ENCODE peak calls at places on chromosomes 16 and 17, in seven cellular contexts. One of them, this sample, is unnamed.

GRCh38 chr16:85387171-85387507 is 226.0 kb upstream of the GSE1 start:
- DNase-seq in kidney tubule cell: no peak
- DNase-seq in foreskin fibroblast: no peak
- DNase-seq in ecto neural progenitor cell: no peak
- DNase-seq in ureter: peak; percentile 31
- DNase-seq in heart left ventricle: no peak
- DNase-seq in DMS79: no peak
- DNase-seq in this sample: no peak

GRCh38 chr16:57165923-57166322 is 19.9 kb downstream of the PSME3IP1 start:
- DNase-seq in heart left ventricle: no peak
- DNase-seq in DMS79: peak; percentile 39
- DNase-seq in ureter: no peak
- DNase-seq in kidney tubule cell: no peak
- DNase-seq in foreskin fibroblast: peak; percentile 68
- DNase-seq in ecto neural progenitor cell: no peak
- DNase-seq in this sample: no peak

GRCh38 chr17:73998246-73999220 is 204.9 kb upstream of the RPL38 start:
- DNase-seq in DMS79: no peak
- DNase-seq in foreskin fibroblast: no peak
- DNase-seq in heart left ventricle: peak; percentile 46
- DNase-seq in ureter: peak; percentile 66
- DNase-seq in ecto neural progenitor cell: peak; percentile 81
- DNase-seq in kidney tubule cell: peak; percentile 52
- DNase-seq in this sample: no peak

GRCh38 chr17:3639981-3640596 is 3.5 kb downstream of the CTNS start:
- DNase-seq in DMS79: no peak
- DNase-seq in foreskin fibroblast: peak; percentile 49
- DNase-seq in kidney tubule cell: no peak
- DNase-seq in ecto neural progenitor cell: no peak
- DNase-seq in ureter: no peak
- DNase-seq in heart left ventricle: no peak
- DNase-seq in this sample: no peak

GRCh38 chr17:7589204-7589868 is 558 bp downstream of the SOX15 start:
- DNase-seq in foreskin fibroblast: peak; percentile 80
- DNase-seq in kidney tubule cell: peak; percentile 81
- DNase-seq in heart left ventricle: peak; percentile 91
- DNase-seq in ureter: peak; percentile 87
- DNase-seq in DMS79: no peak
- DNase-seq in ecto neural progenitor cell: peak; percentile 94
- DNase-seq in this sample: no peak

GRCh38 chr16:57966986-57967385 is 3.9 kb downstream of the CNGB1 start:
- DNase-seq in foreskin fibroblast: no peak
- DNase-seq in kidney tubule cell: no peak
- DNase-seq in ureter: no peak
- DNase-seq in heart left ventricle: no peak
- DNase-seq in DMS79: no peak
- DNase-seq in ecto neural progenitor cell: no peak
- DNase-seq in this sample: no peak

GRCh38 chr16:25256821-25257503 is 683 bp downstream of the ZKSCAN2 start:
- DNase-seq in ecto neural progenitor cell: no peak
- DNase-seq in heart left ventricle: no peak
- DNase-seq in ureter: no peak
- DNase-seq in kidney tubule cell: no peak
- DNase-seq in DMS79: no peak
- DNase-seq in foreskin fibroblast: no peak
- DNase-seq in this sample: no peak

GRCh38 chr17:32854177-32854576 is 22.7 kb downstream of the MYO1D start:
- DNase-seq in kidney tubule cell: peak; percentile 58
- DNase-seq in ecto neural progenitor cell: no peak
- DNase-seq in heart left ventricle: no peak
- DNase-seq in DMS79: no peak
- DNase-seq in foreskin fibroblast: no peak
- DNase-seq in ureter: no peak
- DNase-seq in this sample: no peak

GRCh38 chr16:1688807-1689560 is 10.9 kb downstream of the JPT2 start:
- DNase-seq in ureter: peak; percentile 76
- DNase-seq in DMS79: no peak
- DNase-seq in heart left ventricle: no peak
- DNase-seq in ecto neural progenitor cell: no peak
- DNase-seq in foreskin fibroblast: no peak
- DNase-seq in kidney tubule cell: peak; percentile 98
- DNase-seq in this sample: no peak

GRCh38 chr16:56022818-56023217 is 147.6 kb upstream of the CES5A start:
- DNase-seq in heart left ventricle: no peak
- DNase-seq in kidney tubule cell: no peak
- DNase-seq in foreskin fibroblast: no peak
- DNase-seq in ureter: no peak
- DNase-seq in ecto neural progenitor cell: no peak
- DNase-seq in DMS79: no peak
- DNase-seq in this sample: no peak

GRCh38 chr17:81651692-81652091 is 4.7 kb downstream of the PDE6G start:
- DNase-seq in ureter: no peak
- DNase-seq in kidney tubule cell: peak; percentile 91
- DNase-seq in ecto neural progenitor cell: no peak
- DNase-seq in DMS79: no peak
- DNase-seq in foreskin fibroblast: peak; percentile 92
- DNase-seq in heart left ventricle: no peak
- DNase-seq in this sample: no peak

GRCh38 chr17:9079461-9080103 is 58.3 kb downstream of the NTN1 start:
- DNase-seq in DMS79: no peak
- DNase-seq in foreskin fibroblast: no peak
- DNase-seq in ureter: no peak
- DNase-seq in ecto neural progenitor cell: no peak
- DNase-seq in kidney tubule cell: no peak
- DNase-seq in heart left ventricle: no peak
- DNase-seq in this sample: no peak